ENCODE peak calls at places on chromosomes 16 and 17, in five cellular contexts. One of them, this sample, is unnamed.
A peak's percentile ranks its signal among the peaks of the same experiment; 100 is the strongest.

GRCh38 chr16:57446530-57447141 is 549 bp downstream of the CIAPIN1 start:
- DNase-seq in neural progenitor cell: no peak
- DNase-seq in substantia nigra: no peak
- DNase-seq in mesenchymal stem cell: peak; percentile 68
- DNase-seq in RWPE1: peak; percentile 41
- DNase-seq in this sample: no peak

GRCh38 chr17:48799069-48799710 is 17.8 kb downstream of the TTLL6 start:
- DNase-seq in neural progenitor cell: no peak
- DNase-seq in substantia nigra: no peak
- DNase-seq in RWPE1: no peak
- DNase-seq in mesenchymal stem cell: no peak
- DNase-seq in this sample: no peak

GRCh38 chr17:77445030-77445907 is 304.5 kb downstream of the SEC14L1 start:
- DNase-seq in mesenchymal stem cell: no peak
- DNase-seq in neural progenitor cell: no peak
- DNase-seq in RWPE1: no peak
- DNase-seq in substantia nigra: peak; percentile 39
- DNase-seq in this sample: no peak

GRCh38 chr16:4109250-4109736 is 6.9 kb downstream of the ADCY9 start:
- DNase-seq in neural progenitor cell: no peak
- DNase-seq in RWPE1: no peak
- DNase-seq in substantia nigra: no peak
- DNase-seq in mesenchymal stem cell: no peak
- DNase-seq in this sample: no peak

GRCh38 chr16:77789646-77790370 is 1.4 kb downstream of the VAT1L start:
- DNase-seq in substantia nigra: no peak
- DNase-seq in RWPE1: no peak
- DNase-seq in mesenchymal stem cell: no peak
- DNase-seq in neural progenitor cell: peak; percentile 51
- DNase-seq in this sample: no peak

GRCh38 chr17:58332720-58333395 is 4.3 kb upstream of the TSPOAP1 start:
- DNase-seq in neural progenitor cell: no peak
- DNase-seq in RWPE1: no peak
- DNase-seq in mesenchymal stem cell: no peak
- DNase-seq in substantia nigra: no peak
- DNase-seq in this sample: no peak

GRCh38 chr17:37025847-37026533 is 77.2 kb downstream of the AATF start:
- DNase-seq in substantia nigra: no peak
- DNase-seq in neural progenitor cell: no peak
- DNase-seq in mesenchymal stem cell: no peak
- DNase-seq in RWPE1: no peak
- DNase-seq in this sample: no peak

GRCh38 chr16:8788578-8789172 is 8.8 kb downstream of the TMEM186 start:
- DNase-seq in RWPE1: no peak
- DNase-seq in neural progenitor cell: no peak
- DNase-seq in substantia nigra: no peak
- DNase-seq in mesenchymal stem cell: no peak
- DNase-seq in this sample: no peak

DNA sequence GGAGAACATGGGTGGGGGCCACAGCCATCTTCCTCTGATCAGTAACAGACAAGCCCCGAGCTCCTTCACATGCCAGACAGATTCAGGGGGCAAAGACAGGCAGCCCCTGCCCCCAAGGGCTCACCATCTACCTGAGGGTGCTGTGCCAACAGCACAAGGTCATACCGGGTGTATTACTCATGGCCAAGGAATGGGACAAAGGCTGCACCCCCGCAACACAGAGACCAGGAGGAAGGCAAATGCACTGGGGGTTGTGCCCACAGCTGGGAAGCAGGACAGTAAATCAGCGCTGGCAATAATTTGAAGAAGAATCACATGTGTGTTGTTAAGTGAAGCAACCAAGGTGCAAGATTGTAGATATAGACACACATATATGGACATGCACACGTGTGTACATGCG is 137.1 kb downstream of the C16orf95 start:
- DNase-seq in mesenchymal stem cell: no peak
- DNase-seq in neural progenitor cell: no peak
- DNase-seq in substantia nigra: no peak
- DNase-seq in RWPE1: peak; percentile 42
- DNase-seq in this sample: no peak
- H3K27ac ChIP-seq in mesenchymal stem cell: no peak overlapping the region
- H3K27ac ChIP-seq in neural progenitor cell: no peak overlapping the region
- H3K27ac ChIP-seq in substantia nigra: no peak overlapping the region
- H3K27ac ChIP-seq in RWPE1: no peak overlapping the region
- H3K27ac ChIP-seq in this sample: no peak overlapping the region

GRCh38 chr17:42672038-42672437 is 4.8 kb downstream of the PLEKHH3 start:
- DNase-seq in RWPE1: peak; percentile 55
- DNase-seq in substantia nigra: no peak
- DNase-seq in mesenchymal stem cell: no peak
- DNase-seq in neural progenitor cell: no peak
- DNase-seq in this sample: no peak
- H3K27ac ChIP-seq in RWPE1: peak overlapping the region; percentile 99
- H3K27ac ChIP-seq in substantia nigra: no peak overlapping the region
- H3K27ac ChIP-seq in mesenchymal stem cell: no peak overlapping the region
- H3K27ac ChIP-seq in neural progenitor cell: no peak overlapping the region
- H3K27ac ChIP-seq in this sample: no peak overlapping the region

DNA sequence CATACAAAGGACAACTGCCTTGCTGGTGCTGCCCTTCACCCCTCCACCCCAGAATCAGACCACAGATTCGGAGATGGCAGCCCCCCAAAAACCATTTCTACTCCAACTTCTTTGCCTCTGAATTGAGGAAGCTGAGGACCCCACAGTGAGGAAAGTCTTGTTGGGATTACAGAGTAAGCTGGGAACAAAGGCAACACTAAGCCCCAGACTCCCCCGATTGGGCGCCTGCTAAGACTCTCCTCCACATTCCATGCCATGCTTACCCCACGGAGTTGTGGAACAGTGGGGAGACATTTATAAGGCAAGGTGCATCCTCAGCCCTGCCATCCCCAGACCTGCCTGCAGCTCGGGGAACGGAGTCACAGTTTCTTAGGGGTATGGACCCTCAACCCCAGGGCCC is 1.9 kb downstream of the GIT1 start:
- DNase-seq in neural progenitor cell: peak; percentile 79
- DNase-seq in RWPE1: no peak
- DNase-seq in mesenchymal stem cell: no peak
- DNase-seq in substantia nigra: no peak
- DNase-seq in this sample: no peak
- H3K27ac ChIP-seq in neural progenitor cell: no peak overlapping the region
- H3K27ac ChIP-seq in RWPE1: peak overlapping the region; percentile 99
- H3K27ac ChIP-seq in mesenchymal stem cell: peak overlapping the region; percentile 60
- H3K27ac ChIP-seq in substantia nigra: peak overlapping the region; percentile 92
- H3K27ac ChIP-seq in this sample: peak overlapping the region; percentile 82

DNA sequence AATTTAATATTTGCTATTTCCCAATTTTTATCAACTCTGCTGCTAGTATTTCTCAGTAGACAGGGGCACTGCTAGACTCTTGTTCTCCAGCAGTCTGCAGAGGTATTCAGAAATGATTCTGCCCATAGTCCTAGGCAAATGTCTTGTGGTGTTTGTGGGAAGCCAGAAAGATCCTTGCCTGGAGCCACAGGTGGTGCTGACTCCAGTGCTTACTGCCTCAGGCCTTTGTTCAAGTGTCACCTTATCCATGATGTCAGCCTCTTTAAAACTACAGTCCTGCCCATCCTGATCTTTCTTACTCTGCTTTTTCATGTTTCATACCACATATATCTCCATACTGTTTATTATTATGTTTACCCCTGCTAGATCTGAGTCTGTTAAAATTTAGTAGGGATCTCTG is 26.5 kb downstream of the ZSWIM7 start:
- DNase-seq in neural progenitor cell: no peak
- DNase-seq in mesenchymal stem cell: no peak
- DNase-seq in RWPE1: no peak
- DNase-seq in substantia nigra: no peak
- DNase-seq in this sample: no peak
- H3K27ac ChIP-seq in neural progenitor cell: no peak overlapping the region
- H3K27ac ChIP-seq in mesenchymal stem cell: no peak overlapping the region
- H3K27ac ChIP-seq in RWPE1: no peak overlapping the region
- H3K27ac ChIP-seq in substantia nigra: no peak overlapping the region
- H3K27ac ChIP-seq in this sample: no peak overlapping the region